ENCODE peak calls at places on chromosome 3, in four cellular contexts. L is colonic mucosa, K is NCI-H1092, D is EL. T is an unnamed sample.
A peak's percentile ranks its signal among the peaks of the same experiment; 100 is the strongest.

GRCh38 chr3:183213415-183213814 is 39.6 kb upstream of the B3GNT5 start:
- DNase-seq in L (no peak), K (no peak), D (no peak), T (no peak)

GRCh38 chr3:46998121-46998851 is 18.8 kb downstream of the NBEAL2 start:
- DNase-seq in L (peak; percentile 78), D (peak; percentile 29), K (no peak), T (peak; percentile 54)

GRCh38 chr3:175346573-175347356 is 487.6 kb downstream of the NAALADL2 start:
- DNase-seq in K (peak; percentile 46), L (peak; percentile 68), D (peak; percentile 89), T (peak; percentile 84)

GRCh38 chr3:66393486-66394260 is 107.1 kb downstream of the LRIG1 start:
- DNase-seq in D (no peak), K (no peak), L (no peak), T (no peak)

GRCh38 chr3:114242947-114243346 is 5.6 kb upstream of the ZNF80 start:
- DNase-seq in D (no peak), K (no peak), L (no peak), T (no peak)

GRCh38 chr3:46284981-46285683 is 42.9 kb downstream of the CCR3 start:
- DNase-seq in D (peak; percentile 43), K (no peak), L (no peak), T (no peak)

GRCh38 chr3:109224333-109224732 is 87.8 kb downstream of the C3orf85 start:
- DNase-seq in L (peak; percentile 65), K (no peak), D (peak; percentile 39), T (no peak)

GRCh38 chr3:111081008-111081545 is 9.5 kb downstream of the NECTIN3 start:
- DNase-seq in D (peak; percentile 68), L (no peak), K (no peak), T (no peak)

GRCh38 chr3:125229707-125230106 is 17.2 kb upstream of the SLC12A8 start:
- DNase-seq in L (no peak), K (no peak), D (no peak), T (no peak)

T was measured in RWPE1.